ENCODE peak calls at places on chromosomes 3 and 15, in nine cellular contexts. B is EH; C is stimulated activated naive B cell treated with anti-CD40 and anti-IgM and Interleukin-4, amounts not matched to agents 10 μg/mL and 1 μg/mL and 100 μg/mL, for 72 hours; I is endothelial cell; V is effector memory CD8-positive, alpha-beta T cell; S is HFFc6; W is epithelial cell of prostate; X is T-helper 9 cell; N is HuH-7.5. Z is an unnamed sample.

GRCh38 chr3:58518304-58518789 is 18.6 kb downstream of the ACOX2 start:
- DNase-seq in B (no peak), C (no peak), I (no peak), V (no peak), S (no peak), W (no peak), X (no peak), N (no peak), Z (no peak)

GRCh38 chr3:53286727-53287412 is 31.0 kb upstream of the TKT start:
- DNase-seq in B (peak), C (no peak), I (no peak), V (no peak), S (peak), W (no peak), X (no peak), N (no peak), Z (peak)

GRCh38 chr3:3170998-3171397 is 8.5 kb downstream of the CRBN start:
- DNase-seq in B (peak), C (no peak), I (no peak), V (no peak), S (peak), W (no peak), X (no peak), N (no peak), Z (peak)

GRCh38 chr15:22811640-22812039 is 25.2 kb downstream of the NIPA1 start:
- DNase-seq in B (peak), C (no peak), I (peak), V (no peak), S (no peak), W (no peak), X (no peak), N (peak), Z (no peak)

GRCh38 chr3:127536818-127537810 is 53.4 kb downstream of the TPRA1 start:
- DNase-seq in B (no peak), C (no peak), I (no peak), V (no peak), S (no peak), W (no peak), X (no peak), N (no peak), Z (no peak)

GRCh38 chr15:71060983-71061382 is 54.3 kb upstream of the THSD4 start:
- DNase-seq in B (peak), C (no peak), I (no peak), V (no peak), S (peak), W (no peak), X (no peak), N (no peak), Z (no peak)

GRCh38 chr15:43241100-43241499 is 20.3 kb upstream of the EPB42 start:
- DNase-seq in B (peak), C (no peak), I (no peak), V (no peak), S (no peak), W (no peak), X (no peak), N (no peak), Z (no peak)

GRCh38 chr15:101068961-101069734 is 150.0 kb downstream of the LRRK1 start:
- DNase-seq in B (peak), C (no peak), I (peak), V (no peak), S (peak), W (no peak), X (no peak), N (no peak), Z (no peak)

GRCh38 chr3:158713094-158713499 is 19.2 kb downstream of the RARRES1 start:
- DNase-seq in B (peak), C (no peak), I (peak), V (no peak), S (no peak), W (no peak), X (no peak), N (no peak), Z (no peak)

Z was measured in HAP-1.